ENCODE peak calls at places on chromosomes 1 and 21, in eight cellular contexts. T is A549; P is mammary epithelial cell; L is lung; M is HFF-Myc; N is body of pancreas; Z is endodermal cell; F is CD8-positive, alpha-beta T cell. G is an unnamed sample.

GRCh38 chr21:35352066-35352770 is 303.1 kb upstream of the RUNX1 start:
- DNase-seq in L (no peak), N (no peak), Z (no peak), T (no peak), F (no peak), P (peak; percentile 57), M (no peak), G (peak; percentile 31)

GRCh38 chr1:239816090-239816812 is 275.4 kb upstream of the FMN2 start:
- DNase-seq in P (peak; percentile 44), Z (peak; percentile 87), M (no peak), N (peak; percentile 40), F (no peak), T (peak; percentile 89), L (peak; percentile 63), G (peak; percentile 14)

GRCh38 chr1:203769505-203770343 is 4.7 kb downstream of the LAX1 start:
- DNase-seq in L (peak; percentile 75), T (peak; percentile 71), N (peak; percentile 90), P (peak; percentile 94), Z (no peak), F (no peak), M (peak; percentile 73), G (peak; percentile 74)

GRCh38 chr1:168918860-168919741 is 187.4 kb upstream of the ATP1B1 start:
- DNase-seq in M (no peak), T (peak; percentile 18), L (no peak), P (peak; percentile 86), Z (no peak), N (no peak), F (no peak), G (no peak)

GRCh38 chr1:111585461-111586100 is 34.0 kb upstream of the RAP1A start:
- DNase-seq in F (no peak), M (no peak), L (no peak), Z (no peak), N (no peak), T (no peak), P (no peak), G (no peak)

GRCh38 chr1:111032295-111032897 is 68.7 kb upstream of the LRIF1 start:
- DNase-seq in F (no peak), T (peak; percentile 34), Z (peak; percentile 64), L (peak; percentile 30), P (peak; percentile 14), M (peak; percentile 14), N (peak; percentile 24), G (no peak)

GRCh38 chr1:159881930-159882839 is 17.8 kb downstream of the CFAP45 start:
- DNase-seq in Z (no peak), F (peak; percentile 35), T (peak; percentile 95), N (peak; percentile 84), P (peak; percentile 100), M (peak; percentile 94), L (peak; percentile 64), G (peak; percentile 78)

GRCh38 chr1:48026701-48027532 is 29.7 kb upstream of the TRABD2B start:
- DNase-seq in M (no peak), T (no peak), N (no peak), Z (no peak), L (no peak), P (no peak), F (no peak), G (no peak)

GRCh38 chr1:156383023-156383422 is 14.0 kb downstream of the RHBG start:
- DNase-seq in P (peak; percentile 35), T (peak; percentile 75), N (peak; percentile 65), L (peak; percentile 51), F (peak; percentile 21), Z (peak; percentile 94), M (peak; percentile 14), G (no peak)

GRCh38 chr1:161019767-161020572 is 982 bp downstream of the F11R start:
- DNase-seq in F (no peak), M (no peak), L (no peak), T (no peak), P (peak; percentile 95), N (no peak), Z (peak; percentile 67), G (no peak)

GRCh38 chr1:150484431-150484830 is 2.8 kb upstream of the TARS2 start:
- DNase-seq in Z (no peak), N (no peak), F (no peak), T (no peak), M (no peak), P (peak; percentile 80), L (no peak), G (no peak)

GRCh38 chr1:159929155-159930051 is 4.1 kb upstream of the TAGLN2 start:
- DNase-seq in N (peak; percentile 93), F (no peak), P (peak; percentile 99), Z (peak; percentile 93), L (no peak), M (no peak), T (no peak), G (no peak)

GRCh38 chr1:17875171-17875881 is 120.2 kb downstream of the ACTL8 start:
- DNase-seq in L (no peak), Z (peak; percentile 38), P (peak; percentile 20), F (no peak), T (no peak), M (no peak), N (no peak), G (no peak)

GRCh38 chr1:218837051-218837450 is 336.6 kb upstream of the LYPLAL1 start:
- DNase-seq in Z (no peak), N (no peak), M (peak; percentile 3), F (no peak), P (no peak), L (no peak), T (no peak), G (no peak)

GRCh38 chr1:103190746-103191145 is 82.4 kb upstream of the COL11A1 start:
- DNase-seq in M (no peak), N (no peak), F (no peak), L (no peak), P (no peak), Z (no peak), T (no peak), G (no peak)

GRCh38 chr1:17892225-17892624 is 137.1 kb downstream of the ACTL8 start:
- DNase-seq in P (no peak), L (no peak), T (no peak), Z (peak; percentile 13), F (no peak), M (no peak), N (peak; percentile 87), G (no peak)

GRCh38 chr1:237931631-237932030 is 40.9 kb upstream of the ZP4 start:
- DNase-seq in L (no peak), M (no peak), T (no peak), N (no peak), F (no peak), P (no peak), Z (no peak), G (no peak)

GRCh38 chr1:195336718-195337269 is 1271.4 kb downstream of the KCNT2 start:
- DNase-seq in F (no peak), N (no peak), Z (peak; percentile 44), T (no peak), M (no peak), L (no peak), P (no peak), G (no peak)

GRCh38 chr1:230744382-230744781 is 2.8 kb upstream of the CAPN9 start:
- DNase-seq in T (no peak), P (no peak), M (no peak), F (no peak), Z (no peak), L (no peak), N (no peak), G (no peak)

GRCh38 chr1:232902766-232903357 is 47.5 kb upstream of the NTPCR start:
- DNase-seq in L (no peak), T (no peak), Z (no peak), M (no peak), P (no peak), N (no peak), F (no peak), G (no peak)

GRCh38 chr1:99170516-99170915 is 93.8 kb upstream of the PLPPR4 start:
- DNase-seq in M (no peak), F (no peak), L (no peak), Z (no peak), N (no peak), T (peak; percentile 7), P (peak; percentile 46), G (no peak)

GRCh38 chr21:26570203-26570602 is 2.9 kb downstream of the CYYR1 start:
- DNase-seq in M (no peak), Z (no peak), N (no peak), P (no peak), F (no peak), T (no peak), L (no peak), G (no peak)

GRCh38 chr1:229203030-229203751 is 67.7 kb upstream of the RAB4A start:
- DNase-seq in P (peak; percentile 64), T (peak; percentile 83), M (peak; percentile 56), Z (peak; percentile 97), F (no peak), N (no peak), L (no peak), G (no peak)

GRCh38 chr1:42035205-42035829 is 116.6 kb upstream of the HIVEP3 start:
- DNase-seq in P (peak; percentile 61), N (peak; percentile 70), M (no peak), F (no peak), Z (peak; percentile 87), L (peak; percentile 42), T (peak; percentile 18), G (peak; percentile 8)

GRCh38 chr1:65514083-65514482 is 93.6 kb downstream of the LEPR start:
- DNase-seq in F (no peak), T (peak; percentile 3), P (peak; percentile 8), Z (no peak), M (no peak), N (no peak), L (no peak), G (peak; percentile 91)

GRCh38 chr1:200206340-200206739 is 178.8 kb downstream of the NR5A2 start:
- DNase-seq in M (no peak), T (peak; percentile 39), F (no peak), P (peak; percentile 70), L (no peak), Z (no peak), N (no peak), G (no peak)

GRCh38 chr1:58881471-58881994 is 97.7 kb upstream of the JUN start:
- DNase-seq in N (peak; percentile 83), F (no peak), P (peak; percentile 82), Z (no peak), T (peak; percentile 89), M (no peak), L (no peak), G (peak; percentile 37)

GRCh38 chr1:69016468-69016867 is 519.6 kb upstream of the DEPDC1 start:
- DNase-seq in P (no peak), N (no peak), T (no peak), L (no peak), F (no peak), Z (no peak), M (no peak), G (no peak)
- TF ChIP-seq CTCF in P (peak; percentile 18), N (no peak), T (no peak), L (no peak), F (no peak), Z (no peak), M (no peak), G (peak; percentile 1)

GRCh38 chr1:31127266-31127665 is 61.7 kb upstream of the PUM1 start:
- DNase-seq in N (no peak), F (no peak), P (no peak), L (no peak), Z (no peak), T (no peak), M (no peak), G (peak; percentile 8)
- TF ChIP-seq CTCF in N (no peak), F (no peak), P (no peak), L (no peak), Z (no peak), T (no peak), M (peak; percentile 8), G (peak; percentile 9)

GRCh38 chr1:23958810-23959460 is 693 bp upstream of the PNRC2 start:
- DNase-seq in Z (peak; percentile 91), P (peak; percentile 88), T (peak; percentile 86), M (peak; percentile 82), L (peak; percentile 92), F (peak; percentile 84), N (peak; percentile 79), G (peak; percentile 57)
- TF ChIP-seq CTCF in Z (peak; percentile 34), P (no peak), T (no peak), M (peak; percentile 32), L (no peak), F (peak; percentile 34), N (peak; percentile 44), G (peak; percentile 43)

GRCh38 chr1:72280714-72281113 is 1.6 kb downstream of the NEGR1 start:
- DNase-seq in L (no peak), M (no peak), Z (no peak), N (no peak), F (no peak), P (no peak), T (no peak), G (no peak)
- TF ChIP-seq CTCF in L (no peak), M (no peak), Z (no peak), N (no peak), F (no peak), P (no peak), T (no peak), G (no peak)

G was measured in AG09319.